ENCODE peak calls at places on chromosomes 12 and 14, in nine cellular contexts. I is CD8-positive, alpha-beta memory T cell; T is prostate gland; N is tibial nerve; P is keratinocyte; F is BE2C; E is ovary; G is WERI-Rb-1; Z is lung. S is an unnamed sample. For H3K9me3, the result is how much of the 10 kb centered on the place peaks cover.

GRCh38 chr12:123597100-123597499 is 4.8 kb upstream of the DDX55 start:
- DNase-seq in G (no peak), P (no peak), F (no peak), Z (no peak), T (no peak), E (no peak), N (no peak), I (no peak), S (no peak)

GRCh38 chr14:77311217-77311616 is 9.5 kb downstream of the POMT2 start:
- DNase-seq in P (no peak), Z (no peak), I (no peak), G (peak), T (no peak), E (no peak), F (no peak), N (no peak), S (no peak)

GRCh38 chr14:20690848-20691640 is 2.5 kb downstream of the ANG start:
- DNase-seq in G (no peak), N (no peak), T (peak), E (no peak), P (no peak), F (peak), Z (peak), I (peak), S (peak)

GRCh38 chr14:104553166-104554087 is 26.1 kb upstream of the C14orf180 start:
- DNase-seq in I (no peak), E (no peak), F (peak), P (no peak), Z (no peak), G (peak), N (no peak), T (no peak), S (no peak)

GRCh38 chr12:1877169-1877878 is 41.1 kb downstream of the CACNA2D4 start:
- DNase-seq in N (no peak), G (no peak), I (no peak), E (no peak), F (no peak), Z (no peak), T (no peak), P (no peak), S (no peak)

GRCh38 chr14:94058674-94059138 is 22.3 kb downstream of the DDX24 start:
- DNase-seq in N (no peak), E (no peak), G (no peak), F (no peak), T (peak), I (no peak), P (no peak), Z (peak), S (no peak)

GRCh38 chr12:124764870-124765570 is 98.6 kb downstream of the SCARB1 start:
- DNase-seq in P (no peak), F (no peak), E (no peak), G (peak), I (no peak), Z (no peak), T (no peak), N (peak), S (no peak)

GRCh38 chr12:68530965-68531364 is 79.7 kb upstream of the RAP1B start:
- DNase-seq in G (no peak), F (no peak), P (no peak), E (no peak), N (no peak), Z (no peak), I (no peak), T (no peak), S (peak)

GRCh38 chr12:93704625-93705024 is 27.4 kb downstream of the CRADD start:
- DNase-seq in E (no peak), T (no peak), G (no peak), F (peak), Z (no peak), N (no peak), P (no peak), I (no peak), S (no peak)

GRCh38 chr14:50792058-50792477 is 38.9 kb downstream of the NIN start:
- DNase-seq in G (no peak), T (no peak), P (no peak), E (no peak), N (no peak), F (no peak), Z (no peak), I (peak), S (no peak)

GRCh38 chr14:50835280-50835679 is 4.3 kb upstream of the NIN start:
- DNase-seq in I (peak), T (no peak), F (no peak), P (no peak), N (no peak), Z (no peak), G (no peak), E (no peak), S (peak)

GRCh38 chr14:95389471-95390011 is 69.8 kb upstream of the CLMN start:
- DNase-seq in I (no peak), G (no peak), E (no peak), Z (no peak), F (no peak), N (peak), T (no peak), P (no peak), S (no peak)

GRCh38 chr12:88419794-88420193 is 160.5 kb downstream of the KITLG start:
- DNase-seq in F (no peak), N (no peak), Z (no peak), E (no peak), I (no peak), T (no peak), G (no peak), P (no peak), S (peak)

GRCh38 chr12:2311001-2311778 is 258.4 kb downstream of the CACNA1C start:
- DNase-seq in G (no peak), Z (no peak), P (no peak), T (no peak), E (no peak), I (no peak), F (no peak), N (no peak), S (no peak)

GRCh38 chr12:69511016-69511415 is 40.8 kb downstream of the FRS2 start:
- DNase-seq in P (no peak), E (no peak), N (no peak), T (no peak), G (no peak), Z (no peak), I (no peak), F (no peak), S (no peak)

GRCh38 chr14:56121786-56122185 is 3.6 kb downstream of the PELI2 start:
- DNase-seq in P (no peak), T (no peak), Z (no peak), G (no peak), I (no peak), E (no peak), F (no peak), N (no peak), S (no peak)

GRCh38 chr12:50569876-50570275 is 65.1 kb downstream of the DIP2B start:
- DNase-seq in P (no peak), F (no peak), N (no peak), T (no peak), I (no peak), Z (no peak), E (no peak), G (no peak), S (no peak)

GRCh38 chr14:103057028-103057371 is 349 bp downstream of the CDC42BPB start:
- DNase-seq in P (no peak), Z (no peak), N (no peak), I (no peak), T (no peak), E (peak), G (no peak), F (peak), S (no peak)

GRCh38 chr12:112573151-112573550 is 154.4 kb downstream of the PTPN11 start:
- DNase-seq in N (no peak), G (no peak), E (no peak), F (no peak), T (no peak), I (no peak), P (no peak), Z (no peak), S (no peak)

GRCh38 chr14:21098134-21098891 is at the start of gene ZNF219:
- DNase-seq in Z (peak), P (no peak), N (no peak), T (peak), G (peak), E (peak), F (peak), I (peak), S (peak)

GRCh38 chr12:121476477-121476876 is 76.6 kb downstream of the RNF34 start:
- DNase-seq in F (no peak), I (no peak), Z (no peak), N (no peak), E (no peak), G (no peak), P (no peak), T (no peak), S (no peak)

GRCh38 chr14:92487513-92488133 is 26.0 kb upstream of the RIN3 start:
- DNase-seq in I (no peak), N (no peak), T (no peak), G (no peak), F (no peak), Z (peak), P (no peak), E (no peak), S (no peak)

GRCh38 chr12:3225796-3226180 is 148.6 kb downstream of the TSPAN9 start:
- DNase-seq in G (no peak), Z (no peak), N (no peak), E (no peak), P (no peak), F (no peak), T (no peak), I (no peak), S (no peak)

GRCh38 chr12:94265521-94265920 is 117.1 kb downstream of the PLXNC1 start:
- DNase-seq in N (no peak), P (no peak), G (no peak), E (no peak), F (no peak), Z (no peak), I (no peak), T (no peak), S (no peak)

GRCh38 chr12:121784460-121784859 is 9.0 kb downstream of the RHOF start:
- DNase-seq in Z (no peak), E (no peak), I (peak), P (no peak), F (no peak), N (no peak), T (no peak), G (no peak), S (peak)

GRCh38 chr12:71155228-71155627 is 2.6 kb downstream of the TSPAN8 start:
- DNase-seq in F (no peak), I (no peak), G (no peak), P (no peak), E (no peak), N (no peak), Z (no peak), T (no peak), S (no peak)

GRCh38 chr14:105422695-105423487 is 3.3 kb downstream of the MTA1 start:
- DNase-seq in T (peak), N (no peak), F (peak), P (no peak), I (no peak), G (no peak), E (no peak), Z (no peak), S (no peak)

GRCh38 chr14:84074626-84075025 is 1455.3 kb upstream of the FLRT2 start:
- DNase-seq in N (no peak), I (no peak), F (no peak), P (no peak), E (no peak), T (no peak), G (no peak), Z (no peak), S (no peak)

GRCh38 chr14:35341454-35342159 is 49.4 kb downstream of the PSMA6 start:
- DNase-seq in F (peak), P (no peak), G (peak), Z (peak), E (peak), I (peak), N (peak), T (peak), S (peak)

GRCh38 chr14:89618821-89619551 is 202.0 kb upstream of the FOXN3 start:
- DNase-seq in G (peak), E (peak), T (peak), F (peak), I (peak), N (peak), P (no peak), Z (peak), S (peak)

GRCh38 chr12:57591567-57592325 is 754 bp downstream of the PIP4K2C start:
- DNase-seq in E (no peak), Z (peak), N (no peak), F (peak), I (no peak), P (no peak), T (no peak), G (peak), S (peak)

GRCh38 chr12:112574896-112575558 is 156.3 kb downstream of the PTPN11 start:
- DNase-seq in I (no peak), F (no peak), G (no peak), P (no peak), E (no peak), T (no peak), Z (no peak), N (no peak), S (no peak)

GRCh38 chr14:87916103-87916885 is 76.7 kb downstream of the GALC start:
- DNase-seq in G (no peak), E (no peak), N (no peak), T (no peak), I (no peak), F (no peak), Z (no peak), P (no peak), S (no peak)

GRCh38 chr14:90846511-90846910 is 30.3 kb upstream of the TTC7B start:
- DNase-seq in E (no peak), F (no peak), T (no peak), G (no peak), P (peak), N (no peak), I (no peak), Z (no peak), S (no peak)

GRCh38 chr14:68966872-68967301 is 12.2 kb downstream of the ACTN1 start:
- DNase-seq in N (no peak), P (no peak), F (peak), G (no peak), T (peak), Z (no peak), E (no peak), I (no peak), S (no peak)

GRCh38 chr12:46455648-46456352 is 83.2 kb upstream of the SLC38A2 start:
- DNase-seq in E (no peak), G (no peak), N (no peak), I (no peak), P (no peak), F (no peak), T (peak), Z (no peak), S (no peak)

DNA sequence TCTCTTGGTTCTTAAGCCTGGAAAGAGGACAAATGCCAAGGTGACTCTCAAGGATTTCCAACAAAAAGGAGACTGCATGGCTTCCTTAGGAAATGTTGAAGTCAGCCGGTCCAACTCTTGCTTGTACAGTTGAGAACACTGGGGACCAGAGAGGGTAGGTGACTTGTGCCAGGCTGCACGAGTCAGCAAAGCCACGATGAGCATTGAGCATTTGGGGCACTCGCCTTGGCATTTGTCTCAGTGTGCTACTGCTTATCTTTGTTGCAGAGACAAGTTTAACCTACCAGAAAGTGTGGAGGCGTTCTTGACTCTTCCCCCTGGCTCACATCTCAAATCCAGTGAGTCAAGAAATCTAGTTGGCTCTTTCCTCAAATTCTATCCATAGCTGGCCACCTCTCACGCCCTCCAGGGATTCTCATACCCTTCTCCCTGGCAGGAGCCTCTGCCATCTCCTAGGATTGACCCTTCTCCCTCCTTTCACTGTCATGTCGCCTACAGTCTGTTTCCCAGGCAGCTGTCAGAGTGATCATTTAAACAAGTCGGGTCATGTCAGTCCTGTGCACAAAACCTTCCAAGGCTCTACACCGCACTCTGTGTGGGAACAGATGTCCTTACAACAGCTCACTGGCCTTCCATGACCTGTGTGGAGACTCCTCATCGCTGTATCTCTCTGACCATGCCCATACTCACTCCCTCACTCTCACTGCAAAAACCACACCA is 17.2 kb upstream of the KRT83 start:
- DNase-seq in I (no peak), Z (no peak), T (no peak), F (no peak), P (peak), E (no peak), G (peak), N (no peak), S (peak)
- H3K9me3 ChIP-seq in I (under half), Z (under half), T (under half), F (under half), P (under half), E (under half), G (under half), N (under half), S (under half)

GRCh38 chr12:6644257-6644596 is 3.0 kb downstream of the ACRBP start:
- DNase-seq in N (no peak), T (no peak), G (no peak), I (no peak), P (no peak), Z (no peak), F (no peak), E (no peak), S (no peak)
- H3K4me3 ChIP-seq in N (no peak), T (no peak), G (no peak), I (no peak), P (no peak), Z (no peak), F (no peak), E (no peak), S (no peak)

GRCh38 chr14:60506985-60507829 is 1.7 kb upstream of the SIX6 start:
- DNase-seq in E (no peak), P (no peak), Z (no peak), N (no peak), T (no peak), G (no peak), F (no peak), I (no peak), S (no peak)
- H3K9me3 ChIP-seq in E (under half), P (under half), Z (under half), N (under half), T (under half), G (under half), F (under half), I (under half), S (under half)

GRCh38 chr12:92065018-92065499 is 80.6 kb downstream of the BTG1 start:
- DNase-seq in Z (peak), N (no peak), T (peak), E (no peak), P (no peak), G (no peak), F (no peak), I (no peak), S (no peak)
- H3K4me3 ChIP-seq in Z (no peak), N (no peak), T (no peak), E (no peak), P (no peak), G (no peak), F (no peak), I (no peak), S (no peak)

DNA sequence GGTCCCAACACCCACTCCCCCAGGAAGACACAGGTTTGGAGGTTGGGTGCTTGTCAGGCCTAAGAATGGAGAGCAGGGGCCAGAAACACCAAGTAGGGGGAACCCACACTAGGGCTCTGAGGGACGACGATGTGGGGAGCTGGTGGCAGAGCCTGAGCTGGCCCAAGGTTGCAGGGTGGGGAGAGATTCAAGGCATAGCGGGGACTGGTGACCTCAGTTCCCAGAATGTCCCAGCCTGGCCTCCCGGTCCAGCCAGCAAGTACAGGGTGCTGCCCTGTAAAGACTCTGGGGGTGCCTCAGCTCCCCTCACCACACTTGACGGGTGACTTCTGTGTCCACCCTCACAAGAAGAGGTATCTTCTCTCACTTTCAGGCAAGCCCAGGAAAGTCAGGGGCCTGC is 86.7 kb downstream of the ALG10 start:
- DNase-seq in F (no peak), I (no peak), G (no peak), N (no peak), Z (no peak), P (no peak), E (no peak), T (no peak), S (no peak)
- H3K9me3 ChIP-seq in F (under half), I (under half), G (under half), N (under half), Z (under half), P (under half), E (under half), T (under half), S (under half)